ENCODE peak calls at places on chromosomes 7 and 10, in five cellular contexts. U is A549, J is K562, C is H1, N is HepG2. A is an unnamed sample.

GRCh38 chr7:107194051-107194450 is 25.2 kb downstream of the HBP1 start:
- DNase-seq in U (no peak), J (no peak), C (no peak), N (no peak), A (no peak)

GRCh38 chr10:90462761-90463160 is 395.1 kb downstream of the HTR7 start:
- DNase-seq in U (no peak), J (no peak), C (no peak), N (no peak), A (no peak)

GRCh38 chr10:132524443-132525285 is 12.9 kb upstream of the INPP5A start:
- DNase-seq in U (no peak), J (no peak), C (no peak), N (no peak), A (no peak)

GRCh38 chr7:44277851-44278250 is 47.5 kb downstream of the CAMK2B start:
- DNase-seq in U (no peak), J (no peak), C (no peak), N (no peak), A (peak)

GRCh38 chr7:55056577-55057480 is 38.0 kb downstream of the EGFR start:
- DNase-seq in U (peak), J (no peak), C (no peak), N (no peak), A (no peak)

GRCh38 chr7:30148951-30149459 is 14.2 kb downstream of the MTURN start:
- DNase-seq in U (no peak), J (no peak), C (no peak), N (no peak), A (no peak)

GRCh38 chr7:150879345-150879744 is 27.0 kb downstream of the AOC1 start:
- DNase-seq in U (no peak), J (peak), C (no peak), N (no peak), A (no peak)

GRCh38 chr7:121547341-121548092 is 151.4 kb upstream of the FAM3C start:
- DNase-seq in U (peak), J (peak), C (no peak), N (peak), A (peak)

GRCh38 chr10:48601789-48602188 is 3.1 kb downstream of the ARHGAP22 start:
- DNase-seq in U (no peak), J (no peak), C (no peak), N (no peak), A (no peak)

GRCh38 chr7:39413866-39414668 is 152.1 kb upstream of the YAE1 start:
- DNase-seq in U (peak), J (peak), C (peak), N (peak), A (peak)

GRCh38 chr7:101218236-101219130 is 518 bp downstream of the ZNHIT1 start:
- DNase-seq in U (no peak), J (no peak), C (no peak), N (no peak), A (no peak)

GRCh38 chr10:126133906-126134703 is 237.7 kb downstream of the FANK1 start:
- DNase-seq in U (peak), J (no peak), C (no peak), N (no peak), A (no peak)

GRCh38 chr10:124917939-124918830 is 23.7 kb upstream of the ZRANB1 start:
- DNase-seq in U (no peak), J (no peak), C (no peak), N (no peak), A (no peak)

GRCh38 chr10:28806481-28806880 is 129.2 kb downstream of the BAMBI start:
- DNase-seq in U (no peak), J (no peak), C (no peak), N (no peak), A (no peak)

GRCh38 chr10:28806951-28807759 is 129.8 kb downstream of the BAMBI start:
- DNase-seq in U (no peak), J (peak), C (no peak), N (no peak), A (no peak)

GRCh38 chr10:28808693-28809092 is 131.4 kb downstream of the BAMBI start:
- DNase-seq in U (no peak), J (no peak), C (no peak), N (no peak), A (no peak)

GRCh38 chr10:28810062-28810870 is 132.9 kb downstream of the BAMBI start:
- DNase-seq in U (no peak), J (peak), C (no peak), N (no peak), A (no peak)

GRCh38 chr10:28807760-28808613 is 130.7 kb downstream of the BAMBI start:
- DNase-seq in U (no peak), J (peak), C (no peak), N (peak), A (peak)
- TF ChIP-seq RFX5 in U (no peak), J (no peak), C (no peak), N (no peak), A (no peak)

GRCh38 chr7:24381919-24382505 is 98.0 kb downstream of the NPY start:
- DNase-seq in U (peak), J (peak), C (no peak), N (peak), A (peak)
- TF ChIP-seq RFX5 in U (no peak), J (no peak), C (no peak), N (no peak), A (no peak)

GRCh38 chr7:108263364-108263951 is 133.3 kb upstream of the LAMB4 start:
- DNase-seq in U (no peak), J (no peak), C (no peak), N (no peak), A (no peak)

GRCh38 chr7:108266489-108266888 is 136.3 kb upstream of the LAMB4 start:
- DNase-seq in U (no peak), J (no peak), C (no peak), N (no peak), A (no peak)

GRCh38 chr7:108265007-108265406 is 134.8 kb upstream of the LAMB4 start:
- DNase-seq in U (no peak), J (no peak), C (no peak), N (no peak), A (no peak)

GRCh38 chr7:108257954-108258353 is 127.8 kb upstream of the LAMB4 start:
- DNase-seq in U (no peak), J (no peak), C (no peak), N (no peak), A (no peak)

GRCh38 chr7:108261560-108262255 is 131.5 kb upstream of the LAMB4 start:
- DNase-seq in U (no peak), J (no peak), C (no peak), N (no peak), A (no peak)
- TF ChIP-seq RFX5 in U (no peak), J (no peak), C (no peak), N (no peak), A (no peak)

DNA sequence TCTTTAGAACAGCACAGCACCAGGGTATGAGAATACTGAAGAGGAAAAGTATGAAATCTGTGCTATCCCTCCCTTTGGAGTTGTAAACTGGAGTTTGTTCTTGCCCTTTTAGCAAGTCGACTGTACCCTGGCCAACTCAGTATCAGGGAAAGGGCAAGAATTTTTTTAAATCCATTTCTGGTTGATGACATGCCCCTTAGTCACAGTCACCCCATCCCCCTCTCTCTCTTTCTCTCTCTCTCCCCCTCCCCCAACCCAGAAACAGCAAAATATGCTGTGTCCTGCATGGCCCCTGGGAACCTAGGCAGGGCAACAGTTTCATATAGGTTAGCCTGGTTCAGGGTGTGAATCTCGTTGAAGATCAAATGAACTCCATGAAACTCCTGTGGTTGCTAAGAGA is 177.7 kb upstream of the ADO start:
- DNase-seq in U (no peak), J (no peak), C (no peak), N (no peak), A (no peak)
- TF ChIP-seq RFX5 in U (no peak), J (no peak), C (no peak), N (no peak), A (no peak)